ENCODE peak calls at places on chromosomes 7 and 10, in four cellular contexts. One of them, this sample, is unnamed.

GRCh38 chr7:55550010-55550409 is 22.3 kb downstream of the VOPP1 start:
- DNase-seq in ovary: no peak
- DNase-seq in lower lobe of right lung: no peak
- DNase-seq in CD8-positive, alpha-beta T cell: no peak
- DNase-seq in this sample: no peak

GRCh38 chr10:116765549-116766162 is 23.3 kb upstream of the HSPA12A start:
- DNase-seq in ovary: no peak
- DNase-seq in lower lobe of right lung: no peak
- DNase-seq in CD8-positive, alpha-beta T cell: no peak
- DNase-seq in this sample: no peak

GRCh38 chr7:152588350-152588749 is 87.6 kb downstream of the XRCC2 start:
- DNase-seq in CD8-positive, alpha-beta T cell: no peak
- DNase-seq in ovary: no peak
- DNase-seq in lower lobe of right lung: no peak
- DNase-seq in this sample: no peak

GRCh38 chr10:3330687-3331086 is 158.1 kb upstream of the PITRM1 start:
- DNase-seq in CD8-positive, alpha-beta T cell: no peak
- DNase-seq in lower lobe of right lung: peak
- DNase-seq in ovary: no peak
- DNase-seq in this sample: no peak

GRCh38 chr10:30554443-30554831 is 75.1 kb downstream of the LYZL2 start:
- DNase-seq in CD8-positive, alpha-beta T cell: no peak
- DNase-seq in ovary: no peak
- DNase-seq in lower lobe of right lung: no peak
- DNase-seq in this sample: no peak

GRCh38 chr7:30694218-30694745 is 12.0 kb upstream of the CRHR2 start:
- DNase-seq in CD8-positive, alpha-beta T cell: no peak
- DNase-seq in lower lobe of right lung: no peak
- DNase-seq in ovary: peak
- DNase-seq in this sample: peak

GRCh38 chr7:99451936-99452335 is 13.2 kb downstream of the CPSF4 start:
- DNase-seq in ovary: no peak
- DNase-seq in CD8-positive, alpha-beta T cell: no peak
- DNase-seq in lower lobe of right lung: no peak
- DNase-seq in this sample: no peak

GRCh38 chr7:111495173-111495572 is 67.1 kb downstream of the IMMP2L start:
- DNase-seq in ovary: no peak
- DNase-seq in lower lobe of right lung: no peak
- DNase-seq in CD8-positive, alpha-beta T cell: no peak
- DNase-seq in this sample: no peak

GRCh38 chr10:22414146-22414545 is 68.8 kb downstream of the SPAG6 start:
- DNase-seq in ovary: no peak
- DNase-seq in CD8-positive, alpha-beta T cell: no peak
- DNase-seq in lower lobe of right lung: no peak
- DNase-seq in this sample: no peak

GRCh38 chr7:121382479-121382878 is 13.6 kb downstream of the FAM3C start:
- DNase-seq in ovary: no peak
- DNase-seq in CD8-positive, alpha-beta T cell: no peak
- DNase-seq in lower lobe of right lung: no peak
- DNase-seq in this sample: no peak

GRCh38 chr10:114172241-114172640 is 1.8 kb downstream of the CCDC186 start:
- DNase-seq in lower lobe of right lung: no peak
- DNase-seq in ovary: no peak
- DNase-seq in CD8-positive, alpha-beta T cell: no peak
- DNase-seq in this sample: no peak

GRCh38 chr10:130897815-130898214 is 413.7 kb downstream of the TCERG1L start:
- DNase-seq in ovary: no peak
- DNase-seq in CD8-positive, alpha-beta T cell: no peak
- DNase-seq in lower lobe of right lung: no peak
- DNase-seq in this sample: no peak

GRCh38 chr10:107814865-107815487 is 650.5 kb upstream of the SORCS1 start:
- DNase-seq in lower lobe of right lung: no peak
- DNase-seq in ovary: no peak
- DNase-seq in CD8-positive, alpha-beta T cell: no peak
- DNase-seq in this sample: no peak

GRCh38 chr7:26090927-26091519 is 61.0 kb upstream of the NFE2L3 start:
- DNase-seq in CD8-positive, alpha-beta T cell: no peak
- DNase-seq in ovary: no peak
- DNase-seq in lower lobe of right lung: no peak
- DNase-seq in this sample: no peak

GRCh38 chr10:44925224-44925623 is 14.1 kb downstream of the TMEM72 start:
- DNase-seq in CD8-positive, alpha-beta T cell: no peak
- DNase-seq in lower lobe of right lung: no peak
- DNase-seq in ovary: no peak
- DNase-seq in this sample: no peak

GRCh38 chr10:119095648-119096047 is 8.3 kb upstream of the DENND10 start:
- DNase-seq in ovary: no peak
- DNase-seq in lower lobe of right lung: no peak
- DNase-seq in CD8-positive, alpha-beta T cell: no peak
- DNase-seq in this sample: no peak

GRCh38 chr10:13973742-13974141 is 357.0 kb downstream of the FRMD4A start:
- DNase-seq in ovary: no peak
- DNase-seq in lower lobe of right lung: no peak
- DNase-seq in CD8-positive, alpha-beta T cell: no peak
- DNase-seq in this sample: no peak

GRCh38 chr7:69962077-69962855 is 364.0 kb downstream of the AUTS2 start:
- DNase-seq in lower lobe of right lung: peak
- DNase-seq in CD8-positive, alpha-beta T cell: no peak
- DNase-seq in ovary: no peak
- DNase-seq in this sample: no peak

GRCh38 chr7:157757776-157758467 is 421.1 kb downstream of the DNAJB6 start:
- DNase-seq in lower lobe of right lung: no peak
- DNase-seq in CD8-positive, alpha-beta T cell: no peak
- DNase-seq in ovary: no peak
- DNase-seq in this sample: peak

GRCh38 chr10:1171586-1171985 is 115.4 kb downstream of the WDR37 start:
- DNase-seq in ovary: no peak
- DNase-seq in CD8-positive, alpha-beta T cell: no peak
- DNase-seq in lower lobe of right lung: no peak
- DNase-seq in this sample: peak

GRCh38 chr7:106071999-106072714 is 40.0 kb downstream of the SYPL1 start:
- DNase-seq in CD8-positive, alpha-beta T cell: no peak
- DNase-seq in ovary: no peak
- DNase-seq in lower lobe of right lung: no peak
- DNase-seq in this sample: no peak

GRCh38 chr10:32109603-32110002 is 53.4 kb upstream of the KIF5B start:
- DNase-seq in CD8-positive, alpha-beta T cell: no peak
- DNase-seq in ovary: no peak
- DNase-seq in lower lobe of right lung: no peak
- DNase-seq in this sample: no peak

GRCh38 chr7:89623018-89623672 is 531.1 kb upstream of the STEAP1 start:
- DNase-seq in lower lobe of right lung: no peak
- DNase-seq in ovary: no peak
- DNase-seq in CD8-positive, alpha-beta T cell: no peak
- DNase-seq in this sample: no peak

GRCh38 chr10:123038782-123039631 is 30.2 kb downstream of the ACADSB start:
- DNase-seq in lower lobe of right lung: no peak
- DNase-seq in CD8-positive, alpha-beta T cell: no peak
- DNase-seq in ovary: no peak
- DNase-seq in this sample: no peak

GRCh38 chr7:47153076-47153475 is 428.8 kb downstream of the TNS3 start:
- DNase-seq in ovary: peak
- DNase-seq in CD8-positive, alpha-beta T cell: no peak
- DNase-seq in lower lobe of right lung: no peak
- DNase-seq in this sample: no peak

GRCh38 chr10:11165591-11166543 is 148.2 kb downstream of the CELF2 start:
- DNase-seq in lower lobe of right lung: peak
- DNase-seq in CD8-positive, alpha-beta T cell: peak
- DNase-seq in ovary: peak
- DNase-seq in this sample: no peak

GRCh38 chr10:89029201-89029600 is 38.6 kb downstream of the FAS start:
- DNase-seq in lower lobe of right lung: no peak
- DNase-seq in CD8-positive, alpha-beta T cell: no peak
- DNase-seq in ovary: no peak
- DNase-seq in this sample: no peak

GRCh38 chr7:130996841-130997231 is 262.8 kb upstream of the KLF14 start:
- DNase-seq in lower lobe of right lung: peak
- DNase-seq in CD8-positive, alpha-beta T cell: no peak
- DNase-seq in ovary: no peak
- DNase-seq in this sample: no peak

GRCh38 chr7:9488555-9488954 is 1055.1 kb downstream of the NXPH1 start:
- DNase-seq in lower lobe of right lung: no peak
- DNase-seq in CD8-positive, alpha-beta T cell: no peak
- DNase-seq in ovary: no peak
- DNase-seq in this sample: no peak

GRCh38 chr10:132943555-132944404 is 1.4 kb upstream of the CFAP46 start:
- DNase-seq in lower lobe of right lung: no peak
- DNase-seq in ovary: no peak
- DNase-seq in CD8-positive, alpha-beta T cell: no peak
- DNase-seq in this sample: peak

GRCh38 chr10:1733720-1734119 is 3.6 kb downstream of the ADARB2 start:
- DNase-seq in ovary: no peak
- DNase-seq in CD8-positive, alpha-beta T cell: no peak
- DNase-seq in lower lobe of right lung: no peak
- DNase-seq in this sample: no peak

GRCh38 chr10:73650537-73651331 is 5.1 kb downstream of the SYNPO2L start:
- DNase-seq in lower lobe of right lung: no peak
- DNase-seq in CD8-positive, alpha-beta T cell: no peak
- DNase-seq in ovary: no peak
- DNase-seq in this sample: no peak

GRCh38 chr7:36755484-36755883 is 31.2 kb upstream of the AOAH start:
- DNase-seq in lower lobe of right lung: no peak
- DNase-seq in CD8-positive, alpha-beta T cell: no peak
- DNase-seq in ovary: no peak
- DNase-seq in this sample: no peak

GRCh38 chr7:118648002-118648401 is 423.5 kb downstream of the ANKRD7 start:
- DNase-seq in ovary: no peak
- DNase-seq in lower lobe of right lung: no peak
- DNase-seq in CD8-positive, alpha-beta T cell: no peak
- DNase-seq in this sample: no peak

GRCh38 chr10:103775786-103776185 is 79.6 kb downstream of the SH3PXD2A start:
- DNase-seq in lower lobe of right lung: no peak
- DNase-seq in CD8-positive, alpha-beta T cell: no peak
- DNase-seq in ovary: no peak
- DNase-seq in this sample: no peak

GRCh38 chr10:93821051-93821772 is 63.5 kb downstream of the LGI1 start:
- DNase-seq in lower lobe of right lung: no peak
- DNase-seq in CD8-positive, alpha-beta T cell: no peak
- DNase-seq in ovary: no peak
- DNase-seq in this sample: no peak

GRCh38 chr10:17144757-17145156 is 15.1 kb upstream of the CUBN start:
- DNase-seq in ovary: no peak
- DNase-seq in CD8-positive, alpha-beta T cell: no peak
- DNase-seq in lower lobe of right lung: no peak
- DNase-seq in this sample: no peak

GRCh38 chr10:43403911-43404674 is 4.9 kb downstream of the HNRNPF start:
- DNase-seq in ovary: no peak
- DNase-seq in lower lobe of right lung: no peak
- DNase-seq in CD8-positive, alpha-beta T cell: no peak
- DNase-seq in this sample: no peak

DNA sequence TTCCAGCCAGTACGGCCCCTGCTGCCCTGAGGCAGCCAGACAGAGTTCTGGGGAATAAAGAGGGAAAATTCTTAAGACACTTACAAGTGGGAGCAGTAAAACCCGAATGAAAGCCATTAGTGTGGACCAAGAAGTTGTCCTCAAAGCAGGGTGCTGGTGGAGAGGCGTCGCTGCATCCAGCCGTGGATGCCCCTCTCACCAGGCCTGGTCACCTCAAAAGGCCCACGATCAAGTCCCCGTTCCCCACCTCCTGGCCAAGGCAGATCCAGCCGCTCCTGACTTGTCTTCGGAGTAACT is 656 bp downstream of the VSTM4 start:
- DNase-seq in lower lobe of right lung: no peak
- DNase-seq in CD8-positive, alpha-beta T cell: no peak
- DNase-seq in ovary: no peak
- DNase-seq in this sample: no peak
- TF ChIP-seq CTCF in lower lobe of right lung: no peak
- TF ChIP-seq CTCF in CD8-positive, alpha-beta T cell: no peak
- TF ChIP-seq CTCF in ovary: no peak
- TF ChIP-seq CTCF in this sample: no peak

GRCh38 chr7:134458806-134459698 is at the start of gene AKR1B1:
- DNase-seq in ovary: peak
- DNase-seq in lower lobe of right lung: peak
- DNase-seq in CD8-positive, alpha-beta T cell: peak
- DNase-seq in this sample: peak
- TF ChIP-seq CTCF in ovary: peak
- TF ChIP-seq CTCF in lower lobe of right lung: peak
- TF ChIP-seq CTCF in CD8-positive, alpha-beta T cell: peak
- TF ChIP-seq CTCF in this sample: peak

GRCh38 chr7:1899951-1900762 is 230.1 kb downstream of the ELFN1 start:
- DNase-seq in CD8-positive, alpha-beta T cell: no peak
- DNase-seq in lower lobe of right lung: peak
- DNase-seq in ovary: no peak
- DNase-seq in this sample: peak
- TF ChIP-seq CTCF in CD8-positive, alpha-beta T cell: no peak
- TF ChIP-seq CTCF in lower lobe of right lung: no peak
- TF ChIP-seq CTCF in ovary: no peak
- TF ChIP-seq CTCF in this sample: no peak

DNA sequence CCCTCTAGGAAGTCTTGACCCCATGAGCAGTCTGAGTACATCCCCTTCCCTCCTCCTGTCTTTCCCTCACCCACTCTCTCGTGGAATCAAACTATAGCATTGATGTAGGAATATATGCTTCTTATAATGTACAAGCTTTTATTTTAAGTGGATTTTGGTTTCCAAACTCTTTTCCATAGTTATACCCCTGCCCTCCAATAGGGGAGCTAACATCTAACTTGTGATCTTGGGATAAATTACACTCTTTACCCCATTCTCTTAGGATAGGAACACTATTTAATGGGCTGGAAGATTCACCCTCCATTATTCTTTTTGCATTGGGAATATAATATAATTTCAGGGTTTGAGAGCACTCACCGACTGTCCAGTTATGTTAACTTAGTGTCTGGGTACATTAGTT is 465.9 kb downstream of the GATA3 start:
- DNase-seq in ovary: no peak
- DNase-seq in lower lobe of right lung: no peak
- DNase-seq in CD8-positive, alpha-beta T cell: no peak
- DNase-seq in this sample: no peak
- TF ChIP-seq CTCF in ovary: no peak
- TF ChIP-seq CTCF in lower lobe of right lung: no peak
- TF ChIP-seq CTCF in CD8-positive, alpha-beta T cell: no peak
- TF ChIP-seq CTCF in this sample: peak

DNA sequence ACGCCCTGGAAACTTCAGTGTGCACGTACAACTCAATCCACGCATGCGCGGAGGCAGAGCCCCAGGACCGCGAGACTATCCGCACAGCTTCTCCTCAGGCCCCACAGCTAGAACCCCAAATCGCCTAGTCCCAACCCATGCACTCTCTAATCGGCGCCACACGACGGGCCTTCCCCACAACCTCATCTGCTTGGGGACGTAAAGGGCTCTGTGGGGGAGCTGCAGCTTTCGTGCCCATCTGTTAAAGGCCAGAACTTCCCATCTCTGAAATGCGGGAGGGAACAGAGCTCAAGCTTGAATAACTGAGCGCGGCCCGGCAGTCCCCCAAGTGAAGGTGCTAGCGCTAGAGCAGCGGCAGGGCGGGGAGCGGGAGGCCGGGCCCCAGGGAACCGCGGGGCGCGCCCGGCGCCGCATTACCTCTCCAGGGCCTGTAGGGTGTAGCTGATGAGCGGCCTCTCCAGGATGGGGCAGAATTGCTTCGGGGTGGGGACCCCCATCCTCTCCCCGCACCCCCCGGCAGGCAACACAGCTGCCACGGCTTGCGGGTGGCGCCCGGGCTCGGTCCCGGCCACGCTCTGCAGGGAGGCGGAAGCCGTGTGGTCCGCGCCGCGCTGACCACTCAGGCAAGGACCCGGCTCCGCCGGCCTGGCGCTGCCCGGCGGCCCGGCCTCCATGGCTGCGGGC is 547 bp downstream of the CRPPA start:
- DNase-seq in lower lobe of right lung: peak
- DNase-seq in ovary: peak
- DNase-seq in CD8-positive, alpha-beta T cell: peak
- DNase-seq in this sample: no peak
- TF ChIP-seq CTCF in lower lobe of right lung: peak
- TF ChIP-seq CTCF in ovary: no peak
- TF ChIP-seq CTCF in CD8-positive, alpha-beta T cell: no peak
- TF ChIP-seq CTCF in this sample: peak

This sample was measured in chondrocyte.